ENCODE peak calls at places on chromosomes 3 and 15, in six cellular contexts. N, M, T, Q, P and H are unnamed samples. For H3K4me1, the result is how much of the 10 kb centered on the place peaks cover.

GRCh38 chr3:171974986-171975837 is 64.2 kb upstream of the FNDC3B start:
- DNase-seq in N (peak), Q (no peak), M (no peak), T (peak), P (no peak), H (no peak)

GRCh38 chr3:32236377-32236776 is 2.1 kb upstream of the CMTM8 start:
- DNase-seq in P (no peak), Q (no peak), N (no peak), T (no peak), M (no peak), H (no peak)

GRCh38 chr3:48155122-48155521 is 33.1 kb downstream of the CDC25A start:
- DNase-seq in T (peak), M (peak), P (no peak), Q (peak), N (peak), H (peak)

GRCh38 chr3:29746163-29746562 is 465.3 kb downstream of the RBMS3 start:
- DNase-seq in T (no peak), N (peak), M (no peak), Q (no peak), P (no peak), H (no peak)

GRCh38 chr15:40322531-40323238 is 807 bp upstream of the INAFM2 start:
- DNase-seq in N (no peak), M (no peak), Q (no peak), T (no peak), P (no peak), H (no peak)

GRCh38 chr3:73813291-73813977 is 188.7 kb upstream of the PDZRN3 start:
- DNase-seq in Q (no peak), T (no peak), M (no peak), P (no peak), N (no peak), H (no peak)

GRCh38 chr3:72655758-72656157 is 192.5 kb downstream of the SHQ1 start:
- DNase-seq in P (no peak), N (no peak), Q (no peak), M (no peak), T (no peak), H (no peak)

GRCh38 chr15:58329781-58330467 is 101.9 kb upstream of the LIPC start:
- DNase-seq in N (no peak), P (peak), Q (peak), M (no peak), T (no peak), H (no peak)

GRCh38 chr3:189099505-189100290 is 72.1 kb upstream of the TPRG1 start:
- DNase-seq in T (no peak), P (peak), N (no peak), Q (peak), M (no peak), H (no peak)
- H3K27ac ChIP-seq in T (no peak), P (peak), N (no peak), Q (no peak), M (no peak), H (no peak)

GRCh38 chr3:195172896-195173295 is 98.1 kb downstream of the XXYLT1 start:
- DNase-seq in Q (no peak), T (no peak), M (no peak), P (no peak), N (no peak), H (no peak)

GRCh38 chr3:195176776-195177175 is 94.2 kb downstream of the XXYLT1 start:
- DNase-seq in P (no peak), T (no peak), Q (peak), N (no peak), M (no peak), H (no peak)

GRCh38 chr3:195173696-195174095 is 97.3 kb downstream of the XXYLT1 start:
- DNase-seq in M (no peak), Q (no peak), T (no peak), P (no peak), N (peak), H (no peak)

GRCh38 chr3:195175476-195176337 is 95.3 kb downstream of the XXYLT1 start:
- DNase-seq in N (no peak), Q (no peak), M (no peak), T (no peak), P (no peak), H (no peak)

GRCh38 chr3:195175076-195175475 is 95.9 kb downstream of the XXYLT1 start:
- DNase-seq in P (no peak), N (no peak), T (no peak), M (no peak), Q (no peak), H (no peak)
- H3K4me1 ChIP-seq in P (under half), N (under half), T (under half), M (under half), Q (under half), H (under half)

GRCh38 chr3:191324936-191325335 is 4.3 kb upstream of the CCDC50 start:
- DNase-seq in P (no peak), T (peak), N (no peak), Q (no peak), M (no peak), H (no peak)
- TF ChIP-seq CTCF in P (no peak), T (no peak), N (no peak), Q (no peak), M (no peak), H (no peak)

GRCh38 chr3:15903164-15903563 is 105.4 kb upstream of the ANKRD28 start:
- DNase-seq in N (peak), M (no peak), P (peak), T (peak), Q (peak), H (no peak)
- H3K27ac ChIP-seq in N (no peak), M (no peak), P (peak), T (no peak), Q (peak), H (no peak)

GRCh38 chr3:123416173-123416572 is 32.7 kb downstream of the ADCY5 start:
- DNase-seq in T (no peak), M (no peak), Q (no peak), N (no peak), P (no peak), H (no peak)
- H3K4me1 ChIP-seq in T (under half), M (under half), Q (under half), N (under half), P (under half), H (under half)

DNA sequence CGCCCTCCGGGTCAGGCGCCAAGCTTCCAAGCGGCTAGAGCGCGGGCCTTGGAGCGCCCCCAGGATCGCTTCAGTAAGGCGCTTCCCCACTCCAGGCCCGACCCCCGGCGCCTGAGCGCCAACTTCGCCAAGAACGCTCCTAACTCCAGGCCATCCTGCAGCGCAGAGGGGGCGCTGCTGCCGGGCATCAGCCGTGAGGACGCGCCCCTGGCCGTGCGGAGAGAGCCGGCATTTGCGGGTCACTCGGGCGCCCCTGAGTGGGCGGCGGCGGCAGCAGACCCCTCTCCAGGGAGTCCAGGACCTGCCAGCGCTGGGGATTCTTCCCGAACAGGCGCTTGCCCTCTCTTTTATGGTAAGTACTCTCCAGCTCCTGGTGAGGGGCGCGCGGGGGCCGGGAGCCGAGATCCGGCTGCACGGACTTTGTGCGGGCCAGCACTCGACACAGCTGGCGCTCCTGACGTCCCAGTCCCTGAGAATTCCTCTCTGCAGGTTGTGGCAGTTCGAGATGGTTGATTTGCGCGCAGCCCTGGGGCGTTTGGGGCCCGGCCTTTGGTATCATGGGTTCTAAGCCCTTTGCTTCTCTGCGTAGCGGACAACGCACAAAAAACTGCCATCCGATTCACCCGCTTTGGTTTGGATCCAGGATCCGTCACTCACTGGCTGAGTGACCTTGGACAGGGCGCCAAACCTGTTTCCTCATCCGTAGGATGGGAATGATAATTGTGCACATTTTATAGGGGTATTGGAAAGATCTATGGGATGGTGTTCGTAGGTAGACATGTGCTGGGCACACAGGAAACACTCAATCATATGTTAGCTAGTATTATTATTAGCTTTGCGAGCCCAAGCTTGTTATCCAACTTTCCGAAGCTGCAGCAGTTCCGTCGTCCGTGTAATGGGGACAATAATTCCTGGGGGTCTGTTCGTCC is 758 bp downstream of the SPSB4 start:
- DNase-seq in T (peak), P (peak), M (no peak), Q (no peak), N (peak), H (no peak)
- TF ChIP-seq CTCF in T (no peak), P (no peak), M (no peak), Q (no peak), N (no peak), H (peak)